ENCODE peak calls at places on chromosomes 4 and X, in seven cellular contexts. One of them, this sample, is unnamed.

GRCh38 chrX:19725545-19726102 is 161.8 kb downstream of the SH3KBP1 start:
- DNase-seq in tibial artery: no peak
- DNase-seq in CD4-positive, CD25-positive, alpha-beta regulatory T cell: no peak
- DNase-seq in HCT116: no peak
- DNase-seq in ELF-1: no peak
- DNase-seq in AG09319: no peak
- DNase-seq in KG1: no peak
- DNase-seq in this sample: no peak

GRCh38 chr4:173176010-173176409 is 7.4 kb downstream of the GALNT7 start:
- DNase-seq in tibial artery: no peak
- DNase-seq in CD4-positive, CD25-positive, alpha-beta regulatory T cell: no peak
- DNase-seq in HCT116: no peak
- DNase-seq in ELF-1: no peak
- DNase-seq in AG09319: no peak
- DNase-seq in KG1: no peak
- DNase-seq in this sample: peak

GRCh38 chrX:19349263-19349662 is 5.5 kb downstream of the PDHA1 start:
- DNase-seq in tibial artery: no peak
- DNase-seq in CD4-positive, CD25-positive, alpha-beta regulatory T cell: no peak
- DNase-seq in HCT116: no peak
- DNase-seq in ELF-1: no peak
- DNase-seq in AG09319: no peak
- DNase-seq in KG1: no peak
- DNase-seq in this sample: no peak

GRCh38 chr4:149426461-149426860 is 389.2 kb downstream of the IQCM start:
- DNase-seq in tibial artery: no peak
- DNase-seq in CD4-positive, CD25-positive, alpha-beta regulatory T cell: no peak
- DNase-seq in HCT116: no peak
- DNase-seq in ELF-1: no peak
- DNase-seq in AG09319: no peak
- DNase-seq in KG1: no peak
- DNase-seq in this sample: no peak

GRCh38 chr4:163527172-163527571 is 32.7 kb downstream of the TMA16 start:
- DNase-seq in tibial artery: no peak
- DNase-seq in CD4-positive, CD25-positive, alpha-beta regulatory T cell: no peak
- DNase-seq in HCT116: no peak
- DNase-seq in ELF-1: no peak
- DNase-seq in AG09319: no peak
- DNase-seq in KG1: no peak
- DNase-seq in this sample: no peak

GRCh38 chrX:37926700-37927099 is 79.3 kb upstream of the DYNLT3 start:
- DNase-seq in tibial artery: no peak
- DNase-seq in CD4-positive, CD25-positive, alpha-beta regulatory T cell: no peak
- DNase-seq in HCT116: no peak
- DNase-seq in ELF-1: no peak
- DNase-seq in AG09319: peak
- DNase-seq in KG1: no peak
- DNase-seq in this sample: peak

GRCh38 chrX:70139736-70140135 is 6.5 kb downstream of the IGBP1 start:
- DNase-seq in tibial artery: no peak
- DNase-seq in CD4-positive, CD25-positive, alpha-beta regulatory T cell: no peak
- DNase-seq in HCT116: no peak
- DNase-seq in ELF-1: no peak
- DNase-seq in AG09319: no peak
- DNase-seq in KG1: no peak
- DNase-seq in this sample: no peak

GRCh38 chr4:37628977-37629609 is 57.1 kb downstream of the RELL1 start:
- DNase-seq in tibial artery: no peak
- DNase-seq in CD4-positive, CD25-positive, alpha-beta regulatory T cell: no peak
- DNase-seq in HCT116: peak
- DNase-seq in ELF-1: no peak
- DNase-seq in AG09319: peak
- DNase-seq in KG1: no peak
- DNase-seq in this sample: no peak

GRCh38 chrX:132615396-132616131 is 126.7 kb upstream of the MBNL3 start:
- DNase-seq in tibial artery: no peak
- DNase-seq in CD4-positive, CD25-positive, alpha-beta regulatory T cell: peak
- DNase-seq in HCT116: peak
- DNase-seq in ELF-1: peak
- DNase-seq in AG09319: no peak
- DNase-seq in KG1: no peak
- DNase-seq in this sample: peak

GRCh38 chr4:2243682-2244380 is 1.9 kb upstream of the HAUS3 start:
- DNase-seq in tibial artery: peak
- DNase-seq in CD4-positive, CD25-positive, alpha-beta regulatory T cell: peak
- DNase-seq in HCT116: no peak
- DNase-seq in ELF-1: no peak
- DNase-seq in AG09319: no peak
- DNase-seq in KG1: peak
- DNase-seq in this sample: no peak

GRCh38 chr4:166675411-166675810 is 558.9 kb downstream of the SPOCK3 start:
- DNase-seq in tibial artery: no peak
- DNase-seq in CD4-positive, CD25-positive, alpha-beta regulatory T cell: no peak
- DNase-seq in HCT116: no peak
- DNase-seq in ELF-1: no peak
- DNase-seq in AG09319: no peak
- DNase-seq in KG1: no peak
- DNase-seq in this sample: no peak

GRCh38 chr4:182801626-182802025 is 115.6 kb downstream of the DCTD start:
- DNase-seq in tibial artery: no peak
- DNase-seq in CD4-positive, CD25-positive, alpha-beta regulatory T cell: no peak
- DNase-seq in HCT116: no peak
- DNase-seq in ELF-1: no peak
- DNase-seq in AG09319: no peak
- DNase-seq in KG1: no peak
- DNase-seq in this sample: no peak

GRCh38 chr4:113643505-113643904 is 118.0 kb downstream of the CAMK2D start:
- DNase-seq in tibial artery: no peak
- DNase-seq in CD4-positive, CD25-positive, alpha-beta regulatory T cell: no peak
- DNase-seq in HCT116: no peak
- DNase-seq in ELF-1: no peak
- DNase-seq in AG09319: no peak
- DNase-seq in KG1: no peak
- DNase-seq in this sample: no peak

GRCh38 chrX:31713120-31713519 is 641.3 kb upstream of the FTHL17 start:
- DNase-seq in tibial artery: no peak
- DNase-seq in CD4-positive, CD25-positive, alpha-beta regulatory T cell: no peak
- DNase-seq in HCT116: no peak
- DNase-seq in ELF-1: no peak
- DNase-seq in AG09319: no peak
- DNase-seq in KG1: no peak
- DNase-seq in this sample: no peak

GRCh38 chrX:17046478-17047097 is 100.1 kb downstream of the REPS2 start:
- DNase-seq in tibial artery: peak
- DNase-seq in CD4-positive, CD25-positive, alpha-beta regulatory T cell: peak
- DNase-seq in HCT116: peak
- DNase-seq in ELF-1: peak
- DNase-seq in AG09319: peak
- DNase-seq in KG1: peak
- DNase-seq in this sample: peak

GRCh38 chr4:183449193-183449888 is 4.9 kb downstream of the CDKN2AIP start:
- DNase-seq in tibial artery: no peak
- DNase-seq in CD4-positive, CD25-positive, alpha-beta regulatory T cell: no peak
- DNase-seq in HCT116: no peak
- DNase-seq in ELF-1: no peak
- DNase-seq in AG09319: no peak
- DNase-seq in KG1: no peak
- DNase-seq in this sample: no peak

GRCh38 chr4:75308049-75308448 is 206.2 kb downstream of the RCHY1 start:
- DNase-seq in tibial artery: no peak
- DNase-seq in CD4-positive, CD25-positive, alpha-beta regulatory T cell: no peak
- DNase-seq in HCT116: no peak
- DNase-seq in ELF-1: no peak
- DNase-seq in AG09319: no peak
- DNase-seq in KG1: no peak
- DNase-seq in this sample: no peak

This sample was measured in GM23338.